ENCODE peak calls at places on chromosome 4, in ten cellular contexts. I, G, N, A, S, Z, B, J, F and K are unnamed samples.

GRCh38 chr4:6855692-6856297 is 53.8 kb upstream of the TBC1D14 start:
- DNase-seq in B (no peak), J (no peak), G (no peak), I (peak; percentile 73), N (no peak), S (peak; percentile 90), Z (no peak), F (no peak), A (peak; percentile 24), K (peak; percentile 9)

GRCh38 chr4:114694770-114695169 is 96.2 kb downstream of the UGT8 start:
- DNase-seq in A (peak; percentile 51), I (peak; percentile 54), N (no peak), Z (no peak), J (no peak), S (peak; percentile 72), F (peak; percentile 61), G (no peak), B (peak; percentile 62), K (peak; percentile 46)

GRCh38 chr4:3465698-3466671 is 2.9 kb downstream of the DOK7 start:
- DNase-seq in A (no peak), G (no peak), J (peak; percentile 86), I (peak; percentile 34), F (no peak), B (peak; percentile 69), S (no peak), N (peak; percentile 80), Z (no peak), K (no peak)

GRCh38 chr4:8067945-8068894 is 90.4 kb downstream of the ABLIM2 start:
- DNase-seq in I (no peak), N (no peak), B (no peak), A (peak; percentile 75), F (no peak), S (no peak), J (no peak), G (no peak), Z (no peak), K (no peak)

GRCh38 chr4:165874072-165874798 is 1.2 kb downstream of the TLL1 start:
- DNase-seq in J (peak; percentile 68), A (peak; percentile 43), B (peak; percentile 47), G (no peak), Z (no peak), N (peak; percentile 21), S (peak; percentile 10), I (no peak), F (no peak), K (peak; percentile 15)

GRCh38 chr4:58602701-58603359 is 1492.6 kb upstream of the IGFBP7 start:
- DNase-seq in G (no peak), N (no peak), S (no peak), I (no peak), A (no peak), F (no peak), Z (no peak), B (peak; percentile 32), J (no peak), K (no peak)

GRCh38 chr4:153490985-153491483 is 24.9 kb downstream of the TMEM131L start:
- DNase-seq in G (no peak), F (no peak), S (no peak), N (no peak), J (peak; percentile 2), B (no peak), I (no peak), A (no peak), Z (no peak), K (no peak)

GRCh38 chr4:84632092-84632491 is 49.2 kb downstream of the CDS1 start:
- DNase-seq in S (peak; percentile 80), I (peak; percentile 65), Z (no peak), F (no peak), B (no peak), A (no peak), G (no peak), J (no peak), N (no peak), K (no peak)

GRCh38 chr4:142550955-142551354 is 295.1 kb downstream of the INPP4B start:
- DNase-seq in N (no peak), Z (no peak), I (peak; percentile 18), A (no peak), B (no peak), G (no peak), J (no peak), F (no peak), S (no peak), K (no peak)

GRCh38 chr4:128528793-128529553 is 241.4 kb upstream of the PGRMC2 start:
- DNase-seq in Z (no peak), S (peak; percentile 91), J (peak; percentile 76), I (peak; percentile 98), B (peak; percentile 88), F (no peak), N (no peak), G (peak; percentile 48), A (peak; percentile 68), K (no peak)

GRCh38 chr4:5969777-5970176 is 48.5 kb downstream of the C4orf50 start:
- DNase-seq in Z (no peak), B (no peak), N (no peak), I (no peak), S (no peak), F (no peak), J (peak; percentile 27), A (no peak), G (no peak), K (no peak)

GRCh38 chr4:133148690-133149363 is at the start of gene PCDH10:
- DNase-seq in G (peak; percentile 84), I (peak; percentile 91), A (peak; percentile 96), S (peak; percentile 99), Z (peak; percentile 73), F (no peak), N (peak; percentile 93), J (peak; percentile 99), B (peak; percentile 96), K (peak; percentile 59)

GRCh38 chr4:85402371-85402770 is 72.6 kb upstream of the ARHGAP24 start:
- DNase-seq in Z (no peak), N (no peak), J (no peak), G (no peak), A (peak; percentile 2), B (no peak), F (no peak), I (peak; percentile 95), S (peak; percentile 75), K (no peak)

GRCh38 chr4:11765849-11766453 is 337.3 kb upstream of the HS3ST1 start:
- DNase-seq in N (peak; percentile 26), B (peak; percentile 78), G (no peak), J (peak; percentile 65), S (peak; percentile 67), I (peak; percentile 28), F (peak; percentile 22), Z (peak; percentile 28), A (peak; percentile 19), K (peak; percentile 64)

GRCh38 chr4:183469936-183470335 is 25.5 kb downstream of the CDKN2AIP start:
- DNase-seq in F (no peak), S (no peak), G (no peak), Z (no peak), J (no peak), N (no peak), B (no peak), I (peak; percentile 39), A (no peak), K (no peak)

GRCh38 chr4:173192375-173193162 is 24.0 kb downstream of the GALNT7 start:
- DNase-seq in B (no peak), Z (no peak), F (no peak), J (no peak), I (no peak), G (no peak), S (no peak), A (peak; percentile 56), N (no peak), K (no peak)

GRCh38 chr4:66574145-66574978 is 904.1 kb upstream of the EPHA5 start:
- DNase-seq in F (no peak), A (no peak), S (peak; percentile 38), B (peak; percentile 28), I (no peak), N (no peak), J (peak; percentile 58), G (no peak), Z (no peak), K (no peak)

GRCh38 chr4:136311774-136312173 is 1220.5 kb downstream of the PCDH18 start:
- DNase-seq in I (no peak), F (no peak), A (no peak), Z (no peak), B (no peak), N (no peak), G (no peak), J (no peak), S (no peak), K (no peak)

GRCh38 chr4:17347445-17347844 is 164.4 kb downstream of the QDPR start:
- DNase-seq in J (peak; percentile 83), Z (peak; percentile 23), N (no peak), B (peak; percentile 81), A (peak; percentile 45), G (no peak), F (peak; percentile 71), S (peak; percentile 64), I (peak; percentile 63), K (peak; percentile 20)

GRCh38 chr4:48109413-48110263 is 24.4 kb downstream of the TXK start:
- DNase-seq in S (peak; percentile 44), A (peak; percentile 77), F (peak; percentile 77), I (peak; percentile 58), J (peak; percentile 50), G (no peak), Z (peak; percentile 28), B (peak; percentile 81), N (no peak), K (peak; percentile 69)

GRCh38 chr4:121514443-121514842 is 133.6 kb upstream of the QRFPR start:
- DNase-seq in I (no peak), Z (no peak), B (peak; percentile 75), A (no peak), S (no peak), G (no peak), J (peak; percentile 83), N (peak; percentile 18), F (no peak), K (no peak)

GRCh38 chr4:121519236-121519838 is 138.5 kb upstream of the QRFPR start:
- DNase-seq in J (no peak), N (no peak), A (no peak), B (no peak), S (no peak), F (no peak), I (no peak), Z (no peak), G (no peak), K (no peak)
- H3K4me1 ChIP-seq in J (no peaks in the 10 kb centered on the region), N (no peaks in the 10 kb centered on the region), A (no peaks in the 10 kb centered on the region), B (no peaks in the 10 kb centered on the region), S (no peaks in the 10 kb centered on the region), F (no peaks in the 10 kb centered on the region), I (no peaks in the 10 kb centered on the region), Z (no peaks in the 10 kb centered on the region), G (no peaks in the 10 kb centered on the region), K (no peaks in the 10 kb centered on the region)

GRCh38 chr4:86939737-86940141 is 4.9 kb downstream of the AFF1 start:
- DNase-seq in G (no peak), J (no peak), I (no peak), F (peak; percentile 90), B (no peak), A (no peak), S (no peak), N (no peak), Z (no peak), K (no peak)
- H3K4me3 ChIP-seq in G (no peak overlapping the region), J (peak overlapping the region; percentile 43), I (no peak overlapping the region), F (peak overlapping the region; percentile 92), B (no peak overlapping the region), A (no peak overlapping the region), S (peak overlapping the region; percentile 9), N (no peak overlapping the region), Z (no peak overlapping the region), K (no peak overlapping the region)

GRCh38 chr4:53654300-53654758 is 63.0 kb upstream of the LNX1 start:
- DNase-seq in B (no peak), G (no peak), Z (no peak), I (peak; percentile 79), A (no peak), J (no peak), F (no peak), S (peak; percentile 36), N (no peak), K (no peak)
- H3K4me1 ChIP-seq in B (no peaks in the 10 kb centered on the region), G (peaks cover 2% of the 10 kb centered on the region), Z (peaks cover 9% of the 10 kb centered on the region), I (peaks cover 44% of the 10 kb centered on the region), A (no peaks in the 10 kb centered on the region), J (no peaks in the 10 kb centered on the region), F (no peaks in the 10 kb centered on the region), S (peaks cover 50% of the 10 kb centered on the region), N (no peaks in the 10 kb centered on the region), K (peaks cover 4% of the 10 kb centered on the region)

GRCh38 chr4:74039065-74039763 is 725 bp upstream of the CXCL3 start:
- DNase-seq in Z (no peak), B (no peak), S (peak; percentile 54), F (no peak), J (peak; percentile 44), I (peak; percentile 45), N (no peak), G (no peak), A (peak; percentile 14), K (peak; percentile 23)
- H3K4me3 ChIP-seq in Z (peak overlapping the region; percentile 59), B (peak overlapping the region; percentile 76), S (peak overlapping the region; percentile 96), F (no peak overlapping the region), J (peak overlapping the region; percentile 75), I (peak overlapping the region; percentile 95), N (peak overlapping the region; percentile 57), G (peak overlapping the region; percentile 77), A (peak overlapping the region; percentile 60), K (peak overlapping the region; percentile 52)